ENCODE peak calls at places on chromosomes 16 and 17, in five cellular contexts. One of them, this sample, is unnamed.

GRCh38 chr17:64418506-64419339 is 28.1 kb upstream of the PECAM1 start:
- DNase-seq in A549: peak; percentile 77
- DNase-seq in HCT116: peak; percentile 71
- DNase-seq in adrenal gland: no peak
- DNase-seq in body of pancreas: peak; percentile 31
- DNase-seq in this sample: no peak

GRCh38 chr17:7292729-7293128 is 1.7 kb downstream of the YBX2 start:
- DNase-seq in adrenal gland: no peak
- DNase-seq in body of pancreas: no peak
- DNase-seq in A549: no peak
- DNase-seq in HCT116: no peak
- DNase-seq in this sample: no peak

GRCh38 chr17:52157603-52158449 is 688 bp downstream of the CA10 start:
- DNase-seq in A549: no peak
- DNase-seq in HCT116: no peak
- DNase-seq in adrenal gland: no peak
- DNase-seq in body of pancreas: no peak
- DNase-seq in this sample: no peak

GRCh38 chr16:17194190-17194780 is 276.5 kb downstream of the XYLT1 start:
- DNase-seq in adrenal gland: peak; percentile 40
- DNase-seq in body of pancreas: peak; percentile 69
- DNase-seq in A549: no peak
- DNase-seq in HCT116: peak; percentile 24
- DNase-seq in this sample: peak; percentile 14

GRCh38 chr16:56998861-56999260 is 9.5 kb downstream of the NLRC5 start:
- DNase-seq in adrenal gland: no peak
- DNase-seq in body of pancreas: no peak
- DNase-seq in A549: no peak
- DNase-seq in HCT116: no peak
- DNase-seq in this sample: no peak

GRCh38 chr16:71242601-71243000 is 12.1 kb upstream of the HYDIN start:
- DNase-seq in adrenal gland: no peak
- DNase-seq in A549: no peak
- DNase-seq in body of pancreas: no peak
- DNase-seq in HCT116: no peak
- DNase-seq in this sample: no peak

GRCh38 chr17:32876414-32877163 is at the start of gene MYO1D:
- DNase-seq in body of pancreas: peak; percentile 86
- DNase-seq in A549: peak; percentile 35
- DNase-seq in adrenal gland: peak; percentile 55
- DNase-seq in HCT116: peak; percentile 46
- DNase-seq in this sample: peak; percentile 53

GRCh38 chr16:54933281-54934150 is 2.9 kb downstream of the IRX5 start:
- DNase-seq in HCT116: no peak
- DNase-seq in body of pancreas: no peak
- DNase-seq in A549: no peak
- DNase-seq in adrenal gland: no peak
- DNase-seq in this sample: no peak

GRCh38 chr17:21243516-21244303 is 9.5 kb downstream of the NATD1 start:
- DNase-seq in A549: no peak
- DNase-seq in adrenal gland: no peak
- DNase-seq in HCT116: no peak
- DNase-seq in body of pancreas: no peak
- DNase-seq in this sample: no peak

GRCh38 chr17:15398736-15399331 is 57.4 kb upstream of the TEKT3 start:
- DNase-seq in adrenal gland: peak; percentile 79
- DNase-seq in A549: no peak
- DNase-seq in body of pancreas: peak; percentile 20
- DNase-seq in HCT116: no peak
- DNase-seq in this sample: no peak

GRCh38 chr16:28001642-28002041 is 61.9 kb downstream of the GSG1L start:
- DNase-seq in adrenal gland: no peak
- DNase-seq in HCT116: no peak
- DNase-seq in body of pancreas: no peak
- DNase-seq in A549: no peak
- DNase-seq in this sample: no peak
- TF ChIP-seq POLR2A in adrenal gland: no peak
- TF ChIP-seq POLR2A in HCT116: no peak
- TF ChIP-seq POLR2A in body of pancreas: no peak
- TF ChIP-seq POLR2A in A549: no peak
- TF ChIP-seq POLR2A in this sample: no peak

DNA sequence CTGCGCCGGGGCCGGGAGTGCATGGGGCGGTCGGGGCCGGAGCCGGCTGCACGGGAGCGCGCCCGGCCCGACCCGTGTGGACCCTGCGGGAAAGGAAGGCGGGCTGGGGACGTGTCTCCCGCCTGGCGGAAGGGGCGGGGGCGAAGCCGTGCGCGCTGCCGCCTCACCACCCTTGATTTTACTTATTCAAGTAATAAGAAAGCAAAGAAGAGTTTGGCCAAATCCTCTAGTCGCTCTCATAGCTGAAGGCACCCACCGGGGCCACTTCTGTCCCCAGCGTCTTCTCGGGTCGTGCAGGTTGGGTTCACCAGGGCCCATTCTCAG is 629 bp upstream of the PFN1 start:
- DNase-seq in body of pancreas: peak; percentile 86
- DNase-seq in adrenal gland: peak; percentile 82
- DNase-seq in HCT116: peak; percentile 64
- DNase-seq in A549: no peak
- DNase-seq in this sample: peak; percentile 73
- H3K4me3 ChIP-seq in body of pancreas: peak overlapping the region; percentile 34
- H3K4me3 ChIP-seq in adrenal gland: no peak overlapping the region
- H3K4me3 ChIP-seq in HCT116: peak overlapping the region; percentile 97
- H3K4me3 ChIP-seq in A549: peak overlapping the region; percentile 98
- H3K4me3 ChIP-seq in this sample: peak overlapping the region; percentile 94

GRCh38 chr16:86680661-86681439 is 102.5 kb downstream of the FOXL1 start:
- DNase-seq in A549: no peak
- DNase-seq in adrenal gland: no peak
- DNase-seq in HCT116: no peak
- DNase-seq in body of pancreas: no peak
- DNase-seq in this sample: no peak

GRCh38 chr16:86683441-86684194 is 105.3 kb downstream of the FOXL1 start:
- DNase-seq in adrenal gland: no peak
- DNase-seq in HCT116: no peak
- DNase-seq in body of pancreas: no peak
- DNase-seq in A549: no peak
- DNase-seq in this sample: no peak

GRCh38 chr16:86680137-86680536 is 101.8 kb downstream of the FOXL1 start:
- DNase-seq in HCT116: no peak
- DNase-seq in A549: no peak
- DNase-seq in adrenal gland: no peak
- DNase-seq in body of pancreas: no peak
- DNase-seq in this sample: no peak

GRCh38 chr16:86681440-86681838 is 103.1 kb downstream of the FOXL1 start:
- DNase-seq in A549: no peak
- DNase-seq in HCT116: no peak
- DNase-seq in adrenal gland: no peak
- DNase-seq in body of pancreas: no peak
- DNase-seq in this sample: no peak

GRCh38 chr16:86682219-86682904 is 104.0 kb downstream of the FOXL1 start:
- DNase-seq in A549: no peak
- DNase-seq in HCT116: no peak
- DNase-seq in body of pancreas: no peak
- DNase-seq in adrenal gland: no peak
- DNase-seq in this sample: no peak
- H3K27ac ChIP-seq in A549: no peak overlapping the region
- H3K27ac ChIP-seq in HCT116: no peak overlapping the region
- H3K27ac ChIP-seq in body of pancreas: no peak overlapping the region
- H3K27ac ChIP-seq in adrenal gland: no peak overlapping the region
- H3K27ac ChIP-seq in this sample: no peak overlapping the region

DNA sequence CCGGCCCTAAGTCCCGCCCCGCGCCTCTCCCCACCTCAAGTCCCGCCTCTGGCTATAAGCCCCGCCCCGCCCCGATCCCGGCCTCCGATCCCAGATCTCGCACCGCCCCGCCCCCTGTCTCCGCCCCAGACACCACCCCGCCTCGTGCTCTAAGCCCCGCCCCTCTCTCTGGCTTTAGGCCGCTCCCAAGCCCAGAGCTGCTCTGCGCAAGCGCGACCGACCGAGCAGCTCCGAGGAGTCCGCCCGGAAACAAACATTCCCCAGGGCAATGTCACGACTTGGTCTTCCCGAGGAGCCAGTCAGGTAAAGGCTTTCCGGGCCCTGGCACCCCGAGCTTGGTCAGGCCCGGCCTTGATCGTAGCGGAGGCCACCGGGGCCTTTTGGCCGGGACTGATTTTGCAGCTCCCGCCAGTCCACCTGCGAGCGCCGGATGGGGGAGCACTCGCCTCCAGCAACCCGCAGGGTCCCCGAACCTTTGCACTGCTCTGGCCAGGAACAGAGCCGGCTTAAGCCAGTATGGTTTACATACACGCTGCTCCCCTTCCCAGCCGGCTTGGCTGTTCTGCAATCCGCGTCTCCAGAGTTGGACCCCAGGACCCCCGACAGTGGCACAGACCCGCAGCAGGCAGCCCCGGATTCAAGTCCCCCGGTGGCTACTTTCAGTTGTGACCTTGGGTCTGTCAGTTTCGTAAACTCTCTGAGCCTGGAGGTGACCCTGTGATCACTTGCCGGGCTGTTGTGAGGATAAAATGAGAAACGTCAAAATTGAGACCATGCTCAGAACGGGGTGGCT is at the start of gene NUDT7:
- DNase-seq in adrenal gland: peak; percentile 99
- DNase-seq in body of pancreas: peak; percentile 99
- DNase-seq in A549: peak; percentile 94
- DNase-seq in HCT116: peak; percentile 92
- DNase-seq in this sample: peak; percentile 99
- TF ChIP-seq POLR2A in adrenal gland: peak; percentile 62
- TF ChIP-seq POLR2A in body of pancreas: peak; percentile 62
- TF ChIP-seq POLR2A in A549: peak; percentile 79
- TF ChIP-seq POLR2A in HCT116: peak; percentile 49
- TF ChIP-seq POLR2A in this sample: peak; percentile 66

GRCh38 chr17:35448214-35448898 is at the start of gene SLFN13:
- DNase-seq in body of pancreas: peak; percentile 72
- DNase-seq in adrenal gland: peak; percentile 74
- DNase-seq in HCT116: no peak
- DNase-seq in A549: peak; percentile 74
- DNase-seq in this sample: peak; percentile 73

GRCh38 chr17:35447494-35447893 is 1.1 kb downstream of the SLFN13 start:
- DNase-seq in body of pancreas: no peak
- DNase-seq in A549: no peak
- DNase-seq in adrenal gland: no peak
- DNase-seq in HCT116: no peak
- DNase-seq in this sample: no peak

GRCh38 chr17:35448899-35449227 is 297 bp upstream of the SLFN13 start:
- DNase-seq in body of pancreas: no peak
- DNase-seq in adrenal gland: no peak
- DNase-seq in HCT116: no peak
- DNase-seq in A549: no peak
- DNase-seq in this sample: no peak

GRCh38 chr17:35449371-35449931 is 885 bp upstream of the SLFN13 start:
- DNase-seq in adrenal gland: no peak
- DNase-seq in body of pancreas: peak; percentile 27
- DNase-seq in HCT116: no peak
- DNase-seq in A549: no peak
- DNase-seq in this sample: no peak
- H3K4me3 ChIP-seq in adrenal gland: no peak overlapping the region
- H3K4me3 ChIP-seq in body of pancreas: no peak overlapping the region
- H3K4me3 ChIP-seq in HCT116: no peak overlapping the region
- H3K4me3 ChIP-seq in A549: no peak overlapping the region
- H3K4me3 ChIP-seq in this sample: no peak overlapping the region

DNA sequence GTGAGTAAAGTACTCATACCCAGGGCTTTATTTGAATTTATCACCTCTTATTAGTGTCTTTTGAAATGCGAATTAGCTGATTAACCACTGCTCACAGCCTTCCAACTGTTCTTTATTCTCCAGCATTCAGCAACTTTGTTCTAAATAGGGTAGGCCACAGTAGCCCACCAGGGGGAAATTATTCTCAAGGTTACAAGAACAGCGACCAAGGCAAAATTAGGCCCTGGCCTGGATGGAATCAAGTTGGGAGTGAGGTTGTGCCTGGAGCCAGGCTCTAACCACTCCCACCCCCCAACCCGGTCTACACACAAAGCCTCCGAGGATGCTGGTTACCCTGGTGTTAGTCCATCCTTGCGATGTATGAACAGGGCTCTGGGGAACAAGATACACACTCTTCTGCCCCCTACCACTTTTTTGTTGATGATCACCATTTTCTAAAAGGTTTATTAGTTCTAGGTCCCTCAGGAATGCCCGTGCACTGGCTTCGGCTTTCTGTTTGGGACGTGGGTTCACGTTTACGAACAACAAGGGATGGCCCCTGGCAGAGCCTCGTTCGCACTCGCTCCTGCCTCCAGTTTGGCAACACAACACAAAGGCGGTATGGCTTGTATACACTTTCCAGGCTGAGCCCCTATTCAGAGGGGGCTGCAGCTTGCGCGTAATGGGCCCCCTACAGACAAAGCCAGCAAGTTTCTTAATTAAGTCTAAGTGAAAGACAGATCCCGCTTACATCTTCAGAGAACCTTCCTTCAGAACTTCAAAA is 245.3 kb downstream of the STX8 start:
- DNase-seq in adrenal gland: no peak
- DNase-seq in body of pancreas: no peak
- DNase-seq in A549: no peak
- DNase-seq in HCT116: no peak
- DNase-seq in this sample: no peak
- H3K27ac ChIP-seq in adrenal gland: no peak overlapping the region
- H3K27ac ChIP-seq in body of pancreas: peak overlapping the region; percentile 30
- H3K27ac ChIP-seq in A549: no peak overlapping the region
- H3K27ac ChIP-seq in HCT116: no peak overlapping the region
- H3K27ac ChIP-seq in this sample: no peak overlapping the region

GRCh38 chr16:30120340-30121105 is 2.5 kb downstream of the MAPK3 start:
- DNase-seq in body of pancreas: no peak
- DNase-seq in HCT116: no peak
- DNase-seq in A549: no peak
- DNase-seq in adrenal gland: no peak
- DNase-seq in this sample: no peak

GRCh38 chr16:30124985-30125379 is 2.0 kb upstream of the MAPK3 start:
- DNase-seq in adrenal gland: no peak
- DNase-seq in HCT116: no peak
- DNase-seq in A549: no peak
- DNase-seq in body of pancreas: no peak
- DNase-seq in this sample: no peak

GRCh38 chr16:30119428-30119827 is 3.6 kb downstream of the MAPK3 start:
- DNase-seq in HCT116: no peak
- DNase-seq in body of pancreas: no peak
- DNase-seq in adrenal gland: no peak
- DNase-seq in A549: no peak
- DNase-seq in this sample: no peak

GRCh38 chr16:30121741-30122620 is 1.0 kb downstream of the MAPK3 start:
- DNase-seq in A549: no peak
- DNase-seq in body of pancreas: peak; percentile 43
- DNase-seq in HCT116: no peak
- DNase-seq in adrenal gland: peak; percentile 58
- DNase-seq in this sample: no peak

DNA sequence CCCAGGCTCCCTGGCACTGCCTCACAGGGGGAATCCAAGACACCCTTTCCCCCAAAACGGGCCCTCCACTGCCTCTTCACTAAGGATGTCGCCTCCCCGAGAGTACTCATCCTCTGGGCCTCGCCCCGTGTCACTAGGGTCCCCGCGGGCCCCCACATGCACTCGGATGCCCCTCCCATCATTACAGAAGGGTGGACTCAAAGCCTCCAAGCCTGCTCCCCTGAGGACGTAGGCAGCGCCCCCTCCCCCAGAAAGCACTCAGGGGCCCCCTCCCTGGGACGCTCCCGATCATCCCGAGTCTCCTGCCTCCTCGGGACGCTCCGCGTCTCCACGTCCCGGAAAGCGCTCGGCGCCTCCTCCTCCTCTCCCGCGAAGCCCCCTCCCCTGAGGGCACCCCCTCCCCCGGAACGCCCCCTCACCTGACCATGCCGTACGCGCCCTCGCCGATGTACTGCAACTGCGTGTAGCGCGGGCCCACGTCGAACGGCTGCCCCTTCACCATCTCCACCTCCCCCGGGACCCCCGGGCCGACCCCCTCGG is 329 bp downstream of the MAPK3 start:
- DNase-seq in adrenal gland: peak; percentile 37
- DNase-seq in A549: no peak
- DNase-seq in HCT116: no peak
- DNase-seq in body of pancreas: peak; percentile 12
- DNase-seq in this sample: no peak
- TF ChIP-seq POLR2A in adrenal gland: no peak
- TF ChIP-seq POLR2A in A549: no peak
- TF ChIP-seq POLR2A in HCT116: no peak
- TF ChIP-seq POLR2A in body of pancreas: no peak
- TF ChIP-seq POLR2A in this sample: no peak